ENCODE peak calls at places on chromosomes 5 and 9, in eight cellular contexts. U is GM23248; F is aorta; K is body of pancreas; W is psoas muscle; M is right cardiac atrium; T is CD4-positive, alpha-beta memory T cell; L is BE2C. S is an unnamed sample.

GRCh38 chr5:172370648-172371248 is 83.6 kb downstream of the SH3PXD2B start:
- DNase-seq in F (no peak), W (no peak), K (peak; percentile 72), T (no peak), M (no peak), L (peak; percentile 63), U (peak; percentile 58), S (peak; percentile 54)

GRCh38 chr9:18791074-18791473 is 241.9 kb downstream of the SAXO1 start:
- DNase-seq in F (no peak), K (no peak), M (no peak), U (no peak), L (peak; percentile 65), T (no peak), W (no peak), S (no peak)

GRCh38 chr9:105958587-105958986 is 264.2 kb downstream of the TMEM38B start:
- DNase-seq in F (no peak), K (no peak), U (no peak), W (no peak), L (no peak), T (no peak), M (no peak), S (no peak)

GRCh38 chr5:15983392-15983791 is 196.2 kb downstream of the MARCHF11 start:
- DNase-seq in U (no peak), F (no peak), M (no peak), K (no peak), W (no peak), L (no peak), T (no peak), S (no peak)

GRCh38 chr5:150137997-150138396 is 17.6 kb downstream of the PDGFRB start:
- DNase-seq in M (peak; percentile 67), U (peak; percentile 73), W (no peak), T (no peak), L (no peak), K (no peak), F (no peak), S (peak; percentile 72)

GRCh38 chr5:114377050-114377844 is 15.4 kb downstream of the KCNN2 start:
- DNase-seq in W (no peak), U (no peak), K (no peak), F (no peak), T (no peak), M (no peak), L (no peak), S (no peak)

GRCh38 chr5:81817980-81818379 is 67.1 kb upstream of the SSBP2 start:
- DNase-seq in U (no peak), K (no peak), F (no peak), M (no peak), W (no peak), L (no peak), T (peak; percentile 33), S (no peak)

GRCh38 chr9:124133752-124134151 is 122.2 kb downstream of the LHX2 start:
- DNase-seq in T (no peak), U (peak; percentile 59), F (peak; percentile 64), L (peak; percentile 33), W (no peak), K (peak; percentile 58), M (peak; percentile 52), S (peak; percentile 27)

GRCh38 chr9:83403864-83404263 is 134.3 kb downstream of the FRMD3 start:
- DNase-seq in U (peak; percentile 27), K (no peak), F (no peak), W (no peak), M (no peak), L (no peak), T (no peak), S (peak; percentile 34)

GRCh38 chr9:15889555-15889954 is 336.7 kb downstream of the CCDC171 start:
- DNase-seq in L (no peak), W (no peak), U (peak; percentile 66), T (no peak), K (no peak), M (no peak), F (no peak), S (peak; percentile 67)

GRCh38 chr5:160629007-160629402 is 207.3 kb downstream of the PTTG1 start:
- DNase-seq in U (no peak), K (no peak), M (no peak), L (no peak), W (no peak), T (no peak), F (no peak), S (no peak)

DNA sequence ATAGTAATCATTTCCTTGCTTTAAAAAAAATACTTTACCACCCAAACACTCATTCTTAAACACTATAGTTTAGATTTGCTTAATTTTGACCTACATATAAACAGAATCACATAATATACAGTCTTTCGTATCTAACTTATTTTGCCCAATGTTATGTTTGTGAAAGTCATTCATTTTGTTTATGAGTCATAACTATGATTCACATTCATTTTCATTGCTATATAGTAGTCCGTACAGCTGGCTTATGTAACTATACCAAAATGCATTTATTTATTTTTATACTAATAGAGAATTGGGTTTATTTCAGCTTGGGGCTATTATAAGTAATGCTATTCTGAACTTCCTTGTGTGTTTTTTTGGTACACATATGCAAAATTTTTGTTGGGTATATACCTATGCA is 33.9 kb upstream of the FOXI1 start:
- DNase-seq in T (no peak), L (no peak), M (no peak), W (no peak), F (no peak), U (no peak), K (no peak), S (no peak)
- H3K27me3 ChIP-seq in T (no peaks in the 10 kb centered on the region), L (no peaks in the 10 kb centered on the region), M (no peaks in the 10 kb centered on the region), W (no peaks in the 10 kb centered on the region), F (no peaks in the 10 kb centered on the region), U (no peaks in the 10 kb centered on the region), K (no peaks in the 10 kb centered on the region), S (peaks cover 5% of the 10 kb centered on the region)

DNA sequence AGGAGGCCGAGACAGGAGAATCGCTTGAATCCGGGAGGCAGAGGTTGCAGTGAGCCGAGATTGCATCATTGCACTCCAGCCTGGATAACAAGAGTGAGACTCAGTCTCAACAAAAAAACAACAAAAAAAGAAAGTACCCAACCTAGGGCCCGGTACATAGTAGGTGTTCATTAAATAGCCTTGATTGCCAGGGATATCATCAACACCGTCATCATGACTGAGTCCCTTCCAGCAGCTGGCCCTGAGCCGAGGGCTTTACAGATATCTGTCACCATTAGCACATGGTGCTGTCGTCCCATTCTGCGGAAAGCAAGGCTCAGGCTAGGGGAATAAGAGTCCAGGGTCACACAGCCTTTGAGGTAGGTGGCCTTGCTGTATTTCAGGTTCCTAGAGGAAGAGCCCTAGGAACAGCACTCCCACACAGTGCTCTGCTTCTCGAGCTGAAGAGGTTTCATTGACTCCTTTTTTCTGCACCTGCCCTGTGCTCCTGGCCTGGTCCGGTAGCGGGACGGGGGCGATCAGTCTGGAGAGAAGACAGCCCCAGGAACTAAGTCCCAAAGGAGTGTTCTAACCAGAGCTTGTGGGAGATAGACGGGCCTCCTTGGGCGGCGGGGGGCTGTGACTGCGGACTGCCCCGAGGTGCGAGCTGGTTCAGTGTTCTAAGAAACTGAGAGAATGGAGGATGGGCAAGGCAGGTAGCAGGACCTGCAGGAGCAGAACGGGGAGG is 48.2 kb downstream of the CXXC5 start:
- DNase-seq in T (no peak), U (peak; percentile 48), W (no peak), M (peak; percentile 72), K (no peak), L (no peak), F (peak; percentile 51), S (no peak)
- H3K4me3 ChIP-seq in T (no peak overlapping the region), U (peak overlapping the region; percentile 62), W (peak overlapping the region; percentile 64), M (no peak overlapping the region), K (no peak overlapping the region), L (peak overlapping the region; percentile 58), F (no peak overlapping the region), S (peak overlapping the region; percentile 45)

DNA sequence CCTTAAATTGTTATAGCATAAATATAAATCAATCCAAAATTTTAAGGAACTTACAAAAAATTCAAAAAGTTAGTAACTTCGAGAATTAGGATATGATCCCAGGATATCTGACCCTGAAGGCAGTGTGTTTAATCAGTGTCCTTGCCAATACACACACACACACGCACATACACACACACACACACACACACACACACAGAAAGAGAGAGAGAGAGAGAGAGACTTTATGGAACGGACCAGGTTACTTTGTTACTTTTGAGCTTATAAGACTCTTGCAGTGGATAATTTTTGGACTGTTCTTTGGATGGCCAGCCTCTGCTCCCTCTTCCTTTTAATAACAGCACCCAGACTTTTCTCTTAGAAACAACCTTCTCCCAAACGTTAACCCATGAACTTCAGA is 322.9 kb downstream of the NFIB start:
- DNase-seq in U (no peak), F (no peak), K (no peak), W (no peak), T (no peak), L (no peak), M (no peak), S (no peak)
- H3K27me3 ChIP-seq in U (peaks cover 2% of the 10 kb centered on the region), F (no peaks in the 10 kb centered on the region), K (no peaks in the 10 kb centered on the region), W (no peaks in the 10 kb centered on the region), T (no peaks in the 10 kb centered on the region), L (no peaks in the 10 kb centered on the region), M (no peaks in the 10 kb centered on the region), S (peaks cover 4% of the 10 kb centered on the region)

DNA sequence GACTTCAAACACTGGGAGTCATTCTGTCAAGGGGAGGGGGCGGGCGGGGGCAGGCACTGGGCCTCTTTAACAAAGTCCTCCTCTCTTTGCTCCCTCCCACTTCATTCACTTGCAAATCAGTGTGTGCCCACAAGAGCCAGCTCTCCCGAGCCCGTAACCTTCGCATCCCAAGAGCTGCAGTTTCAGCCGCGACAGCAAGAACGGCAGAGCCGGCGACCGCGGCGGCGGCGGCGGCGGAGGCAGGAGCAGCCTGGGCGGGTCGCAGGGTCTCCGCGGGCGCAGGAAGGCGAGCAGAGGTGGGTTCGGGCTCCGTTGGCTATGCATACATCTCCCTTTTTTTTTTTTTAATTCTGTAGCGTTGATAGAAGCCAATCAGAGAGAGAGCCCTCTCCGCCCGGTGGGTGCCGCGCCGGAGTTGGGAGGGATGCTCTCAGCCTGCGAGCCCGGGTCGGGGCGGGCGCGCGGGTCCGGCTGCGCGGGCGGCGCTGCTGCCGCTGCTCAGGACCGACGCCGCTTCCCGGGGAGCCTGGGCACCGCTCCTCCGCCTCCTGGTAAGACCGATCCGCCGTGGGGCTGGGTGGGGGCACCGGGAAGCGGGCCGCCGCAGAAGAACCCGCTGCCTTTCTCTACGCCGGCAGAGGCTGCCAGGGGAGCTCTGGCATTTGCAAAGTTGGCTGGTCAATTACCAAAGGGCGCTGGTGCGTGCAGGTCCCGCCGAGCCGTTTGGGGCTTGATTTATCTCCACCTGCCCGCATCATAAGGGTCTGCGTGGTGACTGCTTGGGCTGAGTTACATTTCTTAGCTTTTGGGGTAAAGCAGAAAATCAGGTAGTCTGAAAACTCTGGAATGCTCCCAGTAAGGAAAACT is at the start of gene CDH6:
- DNase-seq in M (peak; percentile 58), L (peak; percentile 64), F (peak; percentile 55), U (peak; percentile 62), K (no peak), W (no peak), T (no peak), S (peak; percentile 77)
- H3K4me3 ChIP-seq in M (peak within 1 kb of the TSS; percentile 61), L (peak within 1 kb of the TSS; percentile 69), F (peak within 1 kb of the TSS; percentile 62), U (peak within 1 kb of the TSS; percentile 70), K (no peak within 1 kb of the TSS), W (peak within 1 kb of the TSS; percentile 57), T (no peak within 1 kb of the TSS), S (peak within 1 kb of the TSS; percentile 66)

S was measured in adipocyte.